ENCODE peak calls at places on chromosome 20, in ten cellular contexts. One of them, this sample, is unnamed.

GRCh38 chr20:52190437-52191131 is 995 bp downstream of the ZFP64 start:
- DNase-seq in sigmoid colon: no peak
- DNase-seq in smooth muscle cell of the brain vasculature: no peak
- DNase-seq in tibial nerve: peak; percentile 6
- DNase-seq in head of caudate nucleus: peak; percentile 23
- DNase-seq in HepG2: peak; percentile 57
- DNase-seq in naive thymus-derived CD4-positive, alpha-beta T cell: peak; percentile 34
- DNase-seq in GM04504: no peak
- DNase-seq in Peyer's patch: peak; percentile 50
- DNase-seq in activated naive CD4-positive, alpha-beta T cell treated with Interleukin-2 at 50 U/mL for 16 hours: peak; percentile 41
- DNase-seq in this sample: peak; percentile 3

GRCh38 chr20:62405108-62405980 is 1.7 kb downstream of the CABLES2 start:
- DNase-seq in naive thymus-derived CD4-positive, alpha-beta T cell: no peak
- DNase-seq in tibial nerve: peak; percentile 33
- DNase-seq in Peyer's patch: no peak
- DNase-seq in smooth muscle cell of the brain vasculature: no peak
- DNase-seq in activated naive CD4-positive, alpha-beta T cell treated with Interleukin-2 at 50 U/mL for 16 hours: no peak
- DNase-seq in GM04504: peak; percentile 15
- DNase-seq in HepG2: peak; percentile 65
- DNase-seq in head of caudate nucleus: peak; percentile 32
- DNase-seq in sigmoid colon: peak; percentile 89
- DNase-seq in this sample: no peak

GRCh38 chr20:10565922-10566897 is 107.6 kb downstream of the JAG1 start:
- DNase-seq in HepG2: peak; percentile 100
- DNase-seq in tibial nerve: no peak
- DNase-seq in activated naive CD4-positive, alpha-beta T cell treated with Interleukin-2 at 50 U/mL for 16 hours: no peak
- DNase-seq in naive thymus-derived CD4-positive, alpha-beta T cell: no peak
- DNase-seq in sigmoid colon: no peak
- DNase-seq in smooth muscle cell of the brain vasculature: no peak
- DNase-seq in head of caudate nucleus: no peak
- DNase-seq in GM04504: no peak
- DNase-seq in Peyer's patch: no peak
- DNase-seq in this sample: no peak

GRCh38 chr20:46400253-46400652 is 6.2 kb downstream of the ELMO2 start:
- DNase-seq in activated naive CD4-positive, alpha-beta T cell treated with Interleukin-2 at 50 U/mL for 16 hours: no peak
- DNase-seq in head of caudate nucleus: no peak
- DNase-seq in Peyer's patch: no peak
- DNase-seq in HepG2: no peak
- DNase-seq in smooth muscle cell of the brain vasculature: no peak
- DNase-seq in sigmoid colon: peak; percentile 72
- DNase-seq in GM04504: peak; percentile 40
- DNase-seq in naive thymus-derived CD4-positive, alpha-beta T cell: no peak
- DNase-seq in tibial nerve: peak; percentile 43
- DNase-seq in this sample: no peak

GRCh38 chr20:41428285-41428684 is 61.7 kb upstream of the EMILIN3 start:
- DNase-seq in GM04504: peak; percentile 14
- DNase-seq in tibial nerve: no peak
- DNase-seq in activated naive CD4-positive, alpha-beta T cell treated with Interleukin-2 at 50 U/mL for 16 hours: no peak
- DNase-seq in HepG2: peak; percentile 87
- DNase-seq in naive thymus-derived CD4-positive, alpha-beta T cell: peak; percentile 71
- DNase-seq in sigmoid colon: no peak
- DNase-seq in smooth muscle cell of the brain vasculature: no peak
- DNase-seq in head of caudate nucleus: no peak
- DNase-seq in Peyer's patch: no peak
- DNase-seq in this sample: no peak

GRCh38 chr20:54059691-54060364 is 10.6 kb downstream of the BCAS1 start:
- DNase-seq in activated naive CD4-positive, alpha-beta T cell treated with Interleukin-2 at 50 U/mL for 16 hours: no peak
- DNase-seq in GM04504: no peak
- DNase-seq in head of caudate nucleus: no peak
- DNase-seq in Peyer's patch: no peak
- DNase-seq in smooth muscle cell of the brain vasculature: no peak
- DNase-seq in naive thymus-derived CD4-positive, alpha-beta T cell: no peak
- DNase-seq in sigmoid colon: no peak
- DNase-seq in HepG2: no peak
- DNase-seq in tibial nerve: no peak
- DNase-seq in this sample: no peak

GRCh38 chr20:60143450-60143849 is 185.2 kb downstream of the CDH26 start:
- DNase-seq in activated naive CD4-positive, alpha-beta T cell treated with Interleukin-2 at 50 U/mL for 16 hours: no peak
- DNase-seq in head of caudate nucleus: no peak
- DNase-seq in GM04504: no peak
- DNase-seq in smooth muscle cell of the brain vasculature: no peak
- DNase-seq in Peyer's patch: no peak
- DNase-seq in sigmoid colon: no peak
- DNase-seq in tibial nerve: no peak
- DNase-seq in naive thymus-derived CD4-positive, alpha-beta T cell: no peak
- DNase-seq in HepG2: no peak
- DNase-seq in this sample: no peak

GRCh38 chr20:20482453-20482852 is 114.5 kb downstream of the INSM1 start:
- DNase-seq in GM04504: no peak
- DNase-seq in activated naive CD4-positive, alpha-beta T cell treated with Interleukin-2 at 50 U/mL for 16 hours: no peak
- DNase-seq in HepG2: peak; percentile 12
- DNase-seq in head of caudate nucleus: no peak
- DNase-seq in naive thymus-derived CD4-positive, alpha-beta T cell: no peak
- DNase-seq in tibial nerve: no peak
- DNase-seq in Peyer's patch: no peak
- DNase-seq in smooth muscle cell of the brain vasculature: no peak
- DNase-seq in sigmoid colon: no peak
- DNase-seq in this sample: no peak

GRCh38 chr20:1761116-1761515 is 103.5 kb upstream of the SIRPG start:
- DNase-seq in naive thymus-derived CD4-positive, alpha-beta T cell: no peak
- DNase-seq in Peyer's patch: no peak
- DNase-seq in activated naive CD4-positive, alpha-beta T cell treated with Interleukin-2 at 50 U/mL for 16 hours: no peak
- DNase-seq in smooth muscle cell of the brain vasculature: no peak
- DNase-seq in head of caudate nucleus: no peak
- DNase-seq in sigmoid colon: no peak
- DNase-seq in HepG2: no peak
- DNase-seq in GM04504: peak; percentile 83
- DNase-seq in tibial nerve: no peak
- DNase-seq in this sample: peak; percentile 73

GRCh38 chr20:2285618-2286017 is 10.2 kb upstream of the TGM3 start:
- DNase-seq in activated naive CD4-positive, alpha-beta T cell treated with Interleukin-2 at 50 U/mL for 16 hours: no peak
- DNase-seq in smooth muscle cell of the brain vasculature: no peak
- DNase-seq in HepG2: no peak
- DNase-seq in head of caudate nucleus: no peak
- DNase-seq in naive thymus-derived CD4-positive, alpha-beta T cell: no peak
- DNase-seq in tibial nerve: no peak
- DNase-seq in GM04504: no peak
- DNase-seq in Peyer's patch: no peak
- DNase-seq in sigmoid colon: no peak
- DNase-seq in this sample: no peak

GRCh38 chr20:60107621-60108020 is 149.4 kb downstream of the CDH26 start:
- DNase-seq in sigmoid colon: no peak
- DNase-seq in naive thymus-derived CD4-positive, alpha-beta T cell: no peak
- DNase-seq in activated naive CD4-positive, alpha-beta T cell treated with Interleukin-2 at 50 U/mL for 16 hours: no peak
- DNase-seq in Peyer's patch: no peak
- DNase-seq in HepG2: no peak
- DNase-seq in GM04504: no peak
- DNase-seq in head of caudate nucleus: no peak
- DNase-seq in tibial nerve: no peak
- DNase-seq in smooth muscle cell of the brain vasculature: no peak
- DNase-seq in this sample: no peak

GRCh38 chr20:53763707-53764415 is 170.2 kb upstream of the ZNF217 start:
- DNase-seq in sigmoid colon: no peak
- DNase-seq in Peyer's patch: no peak
- DNase-seq in activated naive CD4-positive, alpha-beta T cell treated with Interleukin-2 at 50 U/mL for 16 hours: no peak
- DNase-seq in HepG2: peak; percentile 100
- DNase-seq in GM04504: no peak
- DNase-seq in tibial nerve: no peak
- DNase-seq in smooth muscle cell of the brain vasculature: no peak
- DNase-seq in naive thymus-derived CD4-positive, alpha-beta T cell: no peak
- DNase-seq in head of caudate nucleus: no peak
- DNase-seq in this sample: no peak

GRCh38 chr20:39032997-39033396 is 70.9 kb downstream of the DHX35 start:
- DNase-seq in sigmoid colon: no peak
- DNase-seq in smooth muscle cell of the brain vasculature: no peak
- DNase-seq in HepG2: no peak
- DNase-seq in naive thymus-derived CD4-positive, alpha-beta T cell: no peak
- DNase-seq in head of caudate nucleus: no peak
- DNase-seq in Peyer's patch: no peak
- DNase-seq in tibial nerve: no peak
- DNase-seq in activated naive CD4-positive, alpha-beta T cell treated with Interleukin-2 at 50 U/mL for 16 hours: no peak
- DNase-seq in GM04504: no peak
- DNase-seq in this sample: no peak

GRCh38 chr20:49853640-49854039 is 41.0 kb downstream of the SLC9A8 start:
- DNase-seq in Peyer's patch: no peak
- DNase-seq in naive thymus-derived CD4-positive, alpha-beta T cell: no peak
- DNase-seq in smooth muscle cell of the brain vasculature: no peak
- DNase-seq in tibial nerve: no peak
- DNase-seq in activated naive CD4-positive, alpha-beta T cell treated with Interleukin-2 at 50 U/mL for 16 hours: no peak
- DNase-seq in HepG2: no peak
- DNase-seq in sigmoid colon: no peak
- DNase-seq in GM04504: peak; percentile 57
- DNase-seq in head of caudate nucleus: peak; percentile 55
- DNase-seq in this sample: peak; percentile 52

GRCh38 chr20:56957737-56958553 is 308.5 kb downstream of the BMP7 start:
- DNase-seq in head of caudate nucleus: no peak
- DNase-seq in naive thymus-derived CD4-positive, alpha-beta T cell: no peak
- DNase-seq in tibial nerve: no peak
- DNase-seq in sigmoid colon: no peak
- DNase-seq in activated naive CD4-positive, alpha-beta T cell treated with Interleukin-2 at 50 U/mL for 16 hours: no peak
- DNase-seq in GM04504: no peak
- DNase-seq in smooth muscle cell of the brain vasculature: no peak
- DNase-seq in HepG2: no peak
- DNase-seq in Peyer's patch: no peak
- DNase-seq in this sample: no peak

GRCh38 chr20:56861590-56861989 is 232.5 kb downstream of the TFAP2C start:
- DNase-seq in smooth muscle cell of the brain vasculature: no peak
- DNase-seq in Peyer's patch: no peak
- DNase-seq in GM04504: no peak
- DNase-seq in tibial nerve: no peak
- DNase-seq in sigmoid colon: no peak
- DNase-seq in head of caudate nucleus: no peak
- DNase-seq in naive thymus-derived CD4-positive, alpha-beta T cell: no peak
- DNase-seq in HepG2: no peak
- DNase-seq in activated naive CD4-positive, alpha-beta T cell treated with Interleukin-2 at 50 U/mL for 16 hours: no peak
- DNase-seq in this sample: no peak

GRCh38 chr20:1424336-1424735 is 31.5 kb upstream of the FKBP1A start:
- DNase-seq in activated naive CD4-positive, alpha-beta T cell treated with Interleukin-2 at 50 U/mL for 16 hours: no peak
- DNase-seq in GM04504: no peak
- DNase-seq in naive thymus-derived CD4-positive, alpha-beta T cell: no peak
- DNase-seq in tibial nerve: no peak
- DNase-seq in HepG2: no peak
- DNase-seq in sigmoid colon: no peak
- DNase-seq in Peyer's patch: no peak
- DNase-seq in head of caudate nucleus: no peak
- DNase-seq in smooth muscle cell of the brain vasculature: no peak
- DNase-seq in this sample: no peak

GRCh38 chr20:3102575-3103368 is 18.2 kb upstream of the AVP start:
- DNase-seq in head of caudate nucleus: no peak
- DNase-seq in naive thymus-derived CD4-positive, alpha-beta T cell: no peak
- DNase-seq in tibial nerve: no peak
- DNase-seq in sigmoid colon: no peak
- DNase-seq in GM04504: no peak
- DNase-seq in Peyer's patch: no peak
- DNase-seq in smooth muscle cell of the brain vasculature: no peak
- DNase-seq in HepG2: no peak
- DNase-seq in activated naive CD4-positive, alpha-beta T cell treated with Interleukin-2 at 50 U/mL for 16 hours: no peak
- DNase-seq in this sample: no peak

GRCh38 chr20:11511816-11512215 is 405.9 kb upstream of the BTBD3 start:
- DNase-seq in HepG2: no peak
- DNase-seq in smooth muscle cell of the brain vasculature: no peak
- DNase-seq in Peyer's patch: no peak
- DNase-seq in activated naive CD4-positive, alpha-beta T cell treated with Interleukin-2 at 50 U/mL for 16 hours: no peak
- DNase-seq in naive thymus-derived CD4-positive, alpha-beta T cell: no peak
- DNase-seq in GM04504: no peak
- DNase-seq in sigmoid colon: no peak
- DNase-seq in tibial nerve: no peak
- DNase-seq in head of caudate nucleus: no peak
- DNase-seq in this sample: no peak

GRCh38 chr20:56653221-56653620 is 24.1 kb downstream of the TFAP2C start:
- DNase-seq in smooth muscle cell of the brain vasculature: no peak
- DNase-seq in Peyer's patch: no peak
- DNase-seq in tibial nerve: no peak
- DNase-seq in naive thymus-derived CD4-positive, alpha-beta T cell: no peak
- DNase-seq in sigmoid colon: no peak
- DNase-seq in HepG2: no peak
- DNase-seq in activated naive CD4-positive, alpha-beta T cell treated with Interleukin-2 at 50 U/mL for 16 hours: no peak
- DNase-seq in GM04504: no peak
- DNase-seq in head of caudate nucleus: no peak
- DNase-seq in this sample: peak; percentile 43

GRCh38 chr20:63163596-63164560 is 52.1 kb downstream of the YTHDF1 start:
- DNase-seq in naive thymus-derived CD4-positive, alpha-beta T cell: no peak
- DNase-seq in sigmoid colon: no peak
- DNase-seq in HepG2: no peak
- DNase-seq in head of caudate nucleus: peak; percentile 77
- DNase-seq in tibial nerve: no peak
- DNase-seq in GM04504: no peak
- DNase-seq in smooth muscle cell of the brain vasculature: no peak
- DNase-seq in activated naive CD4-positive, alpha-beta T cell treated with Interleukin-2 at 50 U/mL for 16 hours: no peak
- DNase-seq in Peyer's patch: no peak
- DNase-seq in this sample: no peak

GRCh38 chr20:31856516-31856915 is 11.1 kb upstream of the FOXS1 start:
- DNase-seq in activated naive CD4-positive, alpha-beta T cell treated with Interleukin-2 at 50 U/mL for 16 hours: no peak
- DNase-seq in head of caudate nucleus: no peak
- DNase-seq in naive thymus-derived CD4-positive, alpha-beta T cell: no peak
- DNase-seq in HepG2: no peak
- DNase-seq in tibial nerve: no peak
- DNase-seq in smooth muscle cell of the brain vasculature: no peak
- DNase-seq in sigmoid colon: no peak
- DNase-seq in Peyer's patch: no peak
- DNase-seq in GM04504: no peak
- DNase-seq in this sample: no peak

GRCh38 chr20:43961116-43961515 is 46.5 kb downstream of the TOX2 start:
- DNase-seq in Peyer's patch: no peak
- DNase-seq in smooth muscle cell of the brain vasculature: no peak
- DNase-seq in activated naive CD4-positive, alpha-beta T cell treated with Interleukin-2 at 50 U/mL for 16 hours: no peak
- DNase-seq in sigmoid colon: no peak
- DNase-seq in naive thymus-derived CD4-positive, alpha-beta T cell: no peak
- DNase-seq in HepG2: no peak
- DNase-seq in head of caudate nucleus: no peak
- DNase-seq in tibial nerve: no peak
- DNase-seq in GM04504: no peak
- DNase-seq in this sample: no peak

GRCh38 chr20:23258747-23259121 is 91.9 kb upstream of the NXT1 start:
- DNase-seq in GM04504: no peak
- DNase-seq in HepG2: no peak
- DNase-seq in sigmoid colon: no peak
- DNase-seq in head of caudate nucleus: no peak
- DNase-seq in naive thymus-derived CD4-positive, alpha-beta T cell: no peak
- DNase-seq in tibial nerve: no peak
- DNase-seq in Peyer's patch: no peak
- DNase-seq in activated naive CD4-positive, alpha-beta T cell treated with Interleukin-2 at 50 U/mL for 16 hours: no peak
- DNase-seq in smooth muscle cell of the brain vasculature: no peak
- DNase-seq in this sample: no peak

GRCh38 chr20:1313236-1313964 is 15.5 kb downstream of the SDCBP2 start:
- DNase-seq in smooth muscle cell of the brain vasculature: peak; percentile 60
- DNase-seq in head of caudate nucleus: peak; percentile 82
- DNase-seq in activated naive CD4-positive, alpha-beta T cell treated with Interleukin-2 at 50 U/mL for 16 hours: peak; percentile 70
- DNase-seq in HepG2: peak; percentile 71
- DNase-seq in GM04504: no peak
- DNase-seq in naive thymus-derived CD4-positive, alpha-beta T cell: peak; percentile 58
- DNase-seq in tibial nerve: peak; percentile 69
- DNase-seq in sigmoid colon: peak; percentile 88
- DNase-seq in Peyer's patch: peak; percentile 51
- DNase-seq in this sample: peak; percentile 12

GRCh38 chr20:2851086-2851485 is 10.5 kb downstream of the VPS16 start:
- DNase-seq in activated naive CD4-positive, alpha-beta T cell treated with Interleukin-2 at 50 U/mL for 16 hours: no peak
- DNase-seq in GM04504: no peak
- DNase-seq in naive thymus-derived CD4-positive, alpha-beta T cell: no peak
- DNase-seq in tibial nerve: no peak
- DNase-seq in HepG2: no peak
- DNase-seq in Peyer's patch: no peak
- DNase-seq in head of caudate nucleus: no peak
- DNase-seq in smooth muscle cell of the brain vasculature: no peak
- DNase-seq in sigmoid colon: no peak
- DNase-seq in this sample: no peak

This sample was measured in GM04503.